ENCODE peak calls at places on chromosomes 6 and 20, in ten cellular contexts. Z is lung; X is myocyte; H is amniotic epithelial cell; S is NCI-H748 treated with DMSO at 0.1 percent for 48 hours; M is effector CD4-positive, alpha-beta T cell; D is stimulated activated CD8-positive, alpha-beta memory T cell treated with anti-CD3 and anti-CD28 coated beads, Interleukin-12 subunit alpha, Interleukin-12 subunit beta, amount 100 ng/mL, for 1 hour; Y is kidney tubule cell; Q is stimulated activated CD4-positive, alpha-beta T cell treated with anti-CD3 and anti-CD28 coated beads, Interleukin-4, amount 100 ng/mL, for 48 hours; L is HT1080. K is an unnamed sample.

GRCh38 chr6:105560611-105561066 is 157.8 kb upstream of the PREP start:
- DNase-seq in S (no peak), X (peak; percentile 49), Y (peak; percentile 11), L (peak; percentile 46), Q (no peak), D (no peak), Z (no peak), H (peak; percentile 66), M (no peak), K (peak; percentile 74)

GRCh38 chr6:51675551-51676275 is 411.7 kb downstream of the PKHD1 start:
- DNase-seq in Y (no peak), L (no peak), X (no peak), D (no peak), H (no peak), Z (no peak), Q (no peak), S (no peak), M (no peak), K (no peak)

GRCh38 chr20:43942661-43943285 is 28.1 kb downstream of the TOX2 start:
- DNase-seq in L (peak; percentile 84), Y (peak; percentile 68), H (peak; percentile 81), S (no peak), Q (no peak), M (no peak), D (no peak), X (peak; percentile 47), Z (no peak), K (peak; percentile 68)

GRCh38 chr6:134267917-134268361 is 50.0 kb downstream of the SGK1 start:
- DNase-seq in X (no peak), D (no peak), Y (no peak), Q (no peak), M (no peak), S (peak; percentile 17), L (no peak), H (no peak), Z (no peak), K (no peak)

GRCh38 chr6:170025341-170026271 is 265.3 kb downstream of the DLL1 start:
- DNase-seq in M (no peak), S (peak; percentile 35), Y (no peak), D (no peak), Q (no peak), Z (no peak), L (no peak), X (no peak), H (no peak), K (no peak)

GRCh38 chr20:36175016-36175415 is 20.5 kb downstream of the EPB41L1 start:
- DNase-seq in D (no peak), M (no peak), Y (no peak), Z (no peak), Q (no peak), S (no peak), L (peak; percentile 53), X (peak; percentile 52), H (peak; percentile 26), K (peak; percentile 48)

GRCh38 chr6:100691972-100692371 is 189.2 kb downstream of the ASCC3 start:
- DNase-seq in M (no peak), D (no peak), X (no peak), Y (no peak), L (no peak), S (no peak), Z (no peak), Q (no peak), H (no peak), K (no peak)

GRCh38 chr20:2691663-2692035 is 931 bp upstream of the EBF4 start:
- DNase-seq in H (no peak), S (no peak), L (no peak), M (no peak), X (no peak), Z (no peak), D (no peak), Q (no peak), Y (no peak), K (no peak)

GRCh38 chr20:63175031-63175895 is 40.7 kb downstream of the YTHDF1 start:
- DNase-seq in Z (no peak), S (no peak), H (no peak), X (no peak), M (no peak), Q (no peak), Y (no peak), L (no peak), D (no peak), K (no peak)

GRCh38 chr6:44094403-44095242 is 32.6 kb downstream of the MRPL14 start:
- DNase-seq in Q (no peak), Z (no peak), X (no peak), M (no peak), S (no peak), H (no peak), Y (peak; percentile 59), L (no peak), D (no peak), K (no peak)

GRCh38 chr20:56117350-56117749 is 112.0 kb upstream of the CBLN4 start:
- DNase-seq in Y (no peak), X (no peak), Z (no peak), H (no peak), Q (no peak), S (no peak), L (no peak), D (no peak), M (no peak), K (no peak)

GRCh38 chr20:44983095-44983674 is 16.9 kb downstream of the STK4 start:
- DNase-seq in X (no peak), H (no peak), Q (no peak), L (no peak), Y (no peak), S (no peak), M (no peak), D (no peak), Z (no peak), K (no peak)

GRCh38 chr6:128491041-128491642 is 29.3 kb downstream of the PTPRK start:
- DNase-seq in D (no peak), Z (no peak), M (no peak), H (peak; percentile 24), X (peak; percentile 35), Y (peak; percentile 82), S (no peak), L (no peak), Q (no peak), K (no peak)

GRCh38 chr20:16241911-16242310 is 331.3 kb downstream of the KIF16B start:
- DNase-seq in L (no peak), Q (no peak), Y (peak; percentile 23), M (no peak), Z (no peak), S (no peak), H (no peak), X (peak; percentile 38), D (no peak), K (no peak)

GRCh38 chr20:33915726-33916331 is 77.9 kb upstream of the RALY start:
- DNase-seq in D (peak; percentile 18), Q (peak; percentile 31), Y (peak; percentile 42), S (no peak), Z (no peak), M (peak; percentile 46), H (no peak), L (no peak), X (peak; percentile 28), K (no peak)

GRCh38 chr20:32560989-32561830 is 23.9 kb downstream of the NOL4L start:
- DNase-seq in X (no peak), S (no peak), Z (no peak), H (no peak), D (no peak), M (no peak), Q (no peak), Y (no peak), L (no peak), K (no peak)

GRCh38 chr20:45456632-45457031 is 12.9 kb upstream of the WFDC2 start:
- DNase-seq in Q (peak; percentile 21), D (no peak), H (peak; percentile 9), Z (peak; percentile 69), Y (peak; percentile 52), M (no peak), L (peak; percentile 11), S (peak; percentile 18), X (no peak), K (no peak)

GRCh38 chr6:79495246-79495645 is 42.0 kb downstream of the LCA5 start:
- DNase-seq in X (no peak), Q (no peak), Z (no peak), H (no peak), Y (no peak), M (no peak), L (no peak), D (no peak), S (no peak), K (no peak)

GRCh38 chr20:43833511-43834395 is 80.9 kb upstream of the TOX2 start:
- DNase-seq in X (no peak), Q (no peak), M (no peak), Z (no peak), L (no peak), S (no peak), D (no peak), H (no peak), Y (no peak), K (no peak)

GRCh38 chr6:74573613-74574012 is 632.2 kb downstream of the COL12A1 start:
- DNase-seq in H (peak; percentile 73), L (no peak), Q (no peak), Y (no peak), D (no peak), M (no peak), S (no peak), X (no peak), Z (no peak), K (no peak)

GRCh38 chr20:46131396-46131795 is 13.3 kb downstream of the CD40 start:
- DNase-seq in Z (no peak), H (no peak), Q (no peak), L (no peak), Y (no peak), X (no peak), S (no peak), M (no peak), D (no peak), K (no peak)

GRCh38 chr6:39923394-39923793 is 10.9 kb downstream of the MOCS1 start:
- DNase-seq in Y (peak; percentile 85), S (no peak), Q (no peak), H (no peak), D (no peak), L (no peak), X (peak; percentile 61), M (no peak), Z (peak; percentile 72), K (no peak)

GRCh38 chr6:157946865-157947532 is 34.7 kb upstream of the SYNJ2 start:
- DNase-seq in X (peak; percentile 25), L (peak; percentile 20), M (no peak), S (no peak), D (no peak), H (peak; percentile 24), Z (no peak), Q (no peak), Y (no peak), K (peak; percentile 18)

GRCh38 chr20:44650777-44651493 is 564 bp downstream of the ADA start:
- DNase-seq in S (no peak), D (no peak), Q (peak; percentile 32), Z (no peak), Y (no peak), M (peak; percentile 39), L (no peak), X (no peak), H (no peak), K (no peak)

GRCh38 chr20:57738484-57738883 is 28.7 kb upstream of the PMEPA1 start:
- DNase-seq in Y (no peak), X (no peak), Q (no peak), M (no peak), S (no peak), Z (no peak), D (no peak), L (no peak), H (peak; percentile 9), K (no peak)

GRCh38 chr20:6765469-6766058 is 1.9 kb upstream of the BMP2 start:
- DNase-seq in Z (no peak), D (no peak), H (peak; percentile 56), L (peak; percentile 79), Y (peak; percentile 75), X (peak; percentile 74), Q (no peak), S (peak; percentile 93), M (no peak), K (peak; percentile 66)

GRCh38 chr6:113859349-113860164 is 2.4 kb downstream of the MARCKS start:
- DNase-seq in X (peak; percentile 65), L (no peak), S (no peak), Y (peak; percentile 53), D (no peak), M (no peak), Q (no peak), Z (no peak), H (peak; percentile 50), K (peak; percentile 62)

GRCh38 chr20:48948612-48949011 is 27.1 kb downstream of the ARFGEF2 start:
- DNase-seq in X (no peak), D (no peak), Z (no peak), L (no peak), S (no peak), H (no peak), Y (no peak), Q (no peak), M (no peak), K (no peak)

K was measured in HCEC 1CT.